ENCODE peak calls at places on chromosomes 3 and 15, in ten cellular contexts. Z, C, K, W, N, F, E, G, S and H are unnamed samples.

GRCh38 chr15:74840851-74841760 is 1.9 kb downstream of the ULK3 start:
- DNase-seq in W (no peak), F (no peak), Z (no peak), S (no peak), N (no peak), C (no peak), K (no peak), E (no peak), G (no peak), H (no peak)

GRCh38 chr3:172329070-172329469 is 119.2 kb downstream of the GHSR start:
- DNase-seq in K (no peak), W (no peak), F (no peak), C (no peak), Z (no peak), S (no peak), E (no peak), N (no peak), G (no peak), H (no peak)

GRCh38 chr3:36501568-36502075 is 121.3 kb downstream of the STAC start:
- DNase-seq in Z (no peak), N (no peak), G (no peak), W (no peak), S (no peak), F (no peak), E (no peak), K (no peak), C (no peak), H (no peak)

GRCh38 chr3:94423566-94423965 is 360.7 kb downstream of the NSUN3 start:
- DNase-seq in G (no peak), W (no peak), K (peak), C (peak), E (no peak), Z (no peak), F (no peak), N (no peak), S (no peak), H (no peak)

GRCh38 chr3:157807286-157807685 is 298.9 kb downstream of the SHOX2 start:
- DNase-seq in E (no peak), Z (no peak), N (no peak), K (peak), W (no peak), F (no peak), S (no peak), G (no peak), C (peak), H (no peak)

GRCh38 chr3:46883252-46884185 is 6.0 kb downstream of the PTH1R start:
- DNase-seq in E (peak), Z (no peak), C (no peak), S (peak), F (no peak), N (no peak), W (no peak), K (peak), G (no peak), H (no peak)

GRCh38 chr15:25178835-25179672 is 224.3 kb downstream of the SNRPN start:
- DNase-seq in N (no peak), K (no peak), C (no peak), Z (peak), E (no peak), W (no peak), F (peak), G (no peak), S (no peak), H (no peak)

GRCh38 chr15:90955911-90956310 is 1.2 kb downstream of the RCCD1 start:
- DNase-seq in W (no peak), S (no peak), E (no peak), F (no peak), K (no peak), C (no peak), N (no peak), Z (peak), G (peak), H (no peak)

GRCh38 chr15:67719330-67719959 is 105.9 kb upstream of the SKOR1 start:
- DNase-seq in G (no peak), K (no peak), F (no peak), E (no peak), W (no peak), C (no peak), N (no peak), S (no peak), Z (no peak), H (no peak)

GRCh38 chr3:161508852-161509477 is 12.4 kb downstream of the OTOL1 start:
- DNase-seq in N (no peak), K (peak), W (no peak), S (peak), F (no peak), Z (no peak), G (peak), E (no peak), C (no peak), H (peak)

GRCh38 chr15:26376243-26376642 is 396.6 kb downstream of the GABRB3 start:
- DNase-seq in Z (no peak), W (no peak), G (no peak), K (no peak), E (no peak), N (no peak), F (no peak), S (no peak), C (no peak), H (no peak)

GRCh38 chr3:124992041-124992440 is 57.5 kb upstream of the MUC13 start:
- DNase-seq in K (no peak), W (no peak), G (no peak), F (no peak), E (no peak), N (no peak), S (no peak), C (no peak), Z (peak), H (no peak)

GRCh38 chr3:179801263-179801662 is 148.4 kb downstream of the USP13 start:
- DNase-seq in N (peak), F (no peak), K (peak), C (peak), G (no peak), W (no peak), Z (no peak), E (no peak), S (no peak), H (peak)

GRCh38 chr3:123404391-123404790 is 44.5 kb downstream of the ADCY5 start:
- DNase-seq in S (no peak), C (no peak), Z (no peak), N (no peak), K (no peak), W (no peak), G (no peak), E (no peak), F (no peak), H (no peak)

GRCh38 chr15:66803182-66803729 is 101.2 kb downstream of the SMAD6 start:
- DNase-seq in G (no peak), K (peak), S (peak), W (peak), F (peak), Z (peak), N (peak), E (peak), C (peak), H (peak)

GRCh38 chr15:25691544-25692430 is 171.3 kb downstream of the ATP10A start:
- DNase-seq in W (peak), N (no peak), K (peak), C (peak), F (no peak), G (peak), S (peak), E (no peak), Z (no peak), H (no peak)

GRCh38 chr15:20340331-20340811 is 201.2 kb downstream of the GOLGA6L6 start:
- DNase-seq in G (no peak), W (peak), C (peak), E (peak), K (no peak), Z (no peak), N (no peak), F (peak), S (peak), H (no peak)

GRCh38 chr15:37055481-37055880 is 44.9 kb downstream of the MEIS2 start:
- DNase-seq in G (no peak), E (no peak), W (no peak), S (no peak), N (no peak), K (no peak), C (no peak), Z (no peak), F (no peak), H (no peak)
- TF ChIP-seq CTCF in G (no peak), E (no peak), W (no peak), S (no peak), N (no peak), K (no peak), C (no peak), Z (no peak), F (no peak), H (no peak)

GRCh38 chr15:92899910-92900711 is at the start of gene CHD2:
- DNase-seq in N (peak), F (peak), Z (peak), W (peak), E (peak), S (peak), C (peak), K (peak), G (peak), H (peak)
- TF ChIP-seq CTCF in N (no peak), F (no peak), Z (no peak), W (no peak), E (no peak), S (no peak), C (peak), K (no peak), G (peak), H (no peak)

GRCh38 chr3:25502233-25502632 is 74.2 kb downstream of the RARB start:
- DNase-seq in E (no peak), W (no peak), Z (no peak), G (no peak), F (no peak), K (no peak), C (no peak), S (no peak), N (no peak), H (no peak)
- TF ChIP-seq CTCF in E (no peak), W (no peak), Z (no peak), G (no peak), F (no peak), K (no peak), C (no peak), S (no peak), N (no peak), H (no peak)

DNA sequence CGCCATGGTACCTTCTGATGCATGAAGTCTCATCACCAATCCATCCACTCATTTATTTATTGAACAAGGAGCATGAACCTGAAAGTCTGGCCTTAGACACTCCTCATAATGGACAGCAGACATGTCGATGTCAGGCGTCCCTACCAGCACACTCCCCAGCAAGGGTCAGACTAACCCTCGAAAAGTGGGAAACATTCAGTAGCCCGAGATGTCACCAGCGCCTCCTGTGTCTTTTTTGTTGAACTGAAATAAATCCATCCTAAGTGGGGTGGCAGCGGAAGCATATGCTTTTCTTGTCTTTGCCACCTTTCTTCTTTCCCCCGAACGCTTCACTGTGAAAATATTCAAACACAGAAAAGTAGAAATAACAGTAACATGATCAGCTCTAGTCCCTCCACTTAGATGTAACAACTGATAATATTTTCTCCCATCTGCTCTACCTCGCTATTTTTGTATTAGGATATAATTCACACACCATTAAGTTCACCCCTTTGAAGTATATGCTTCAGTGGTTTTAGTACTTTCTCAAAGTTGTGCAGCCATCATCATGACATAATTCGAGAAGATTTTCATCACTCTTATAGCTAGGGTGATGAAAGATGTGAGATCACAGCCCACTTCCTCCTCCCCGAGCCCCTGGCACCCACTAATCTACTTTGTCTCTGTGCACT is 121.6 kb downstream of the ADAMTS17 start:
- DNase-seq in G (no peak), C (no peak), K (no peak), S (no peak), Z (no peak), W (peak), E (no peak), F (no peak), N (no peak), H (no peak)
- TF ChIP-seq CTCF in G (no peak), C (no peak), K (no peak), S (no peak), Z (no peak), W (no peak), E (no peak), F (no peak), N (no peak), H (no peak)